ENCODE peak calls at places on chromosome 4, in five cellular contexts. E, P, Z, S and H are unnamed samples. For H3K36me3, the result is how much of the 10 kb centered on the place peaks cover.

GRCh38 chr4:24511371-24512063 is 72.8 kb downstream of the DHX15 start:
- DNase-seq in P (peak), Z (no peak), E (no peak), S (no peak), H (no peak)

GRCh38 chr4:165709526-165709925 is 163.5 kb upstream of the TLL1 start:
- DNase-seq in S (peak), P (no peak), Z (no peak), E (no peak), H (no peak)

GRCh38 chr4:132513491-132513890 is 635.6 kb upstream of the PCDH10 start:
- DNase-seq in S (no peak), P (no peak), Z (no peak), E (no peak), H (no peak)

GRCh38 chr4:98522062-98522461 is 136.3 kb downstream of the TSPAN5 start:
- DNase-seq in E (no peak), Z (no peak), P (no peak), S (no peak), H (no peak)

GRCh38 chr4:111323496-111323895 is 700.6 kb upstream of the PITX2 start:
- DNase-seq in S (no peak), E (no peak), P (peak), Z (peak), H (no peak)

GRCh38 chr4:176939445-176939844 is 146.7 kb upstream of the VEGFC start:
- DNase-seq in E (no peak), Z (no peak), S (no peak), P (peak), H (peak)

GRCh38 chr4:103012085-103012484 is 7.4 kb downstream of the SLC9B1 start:
- DNase-seq in Z (no peak), P (peak), E (no peak), S (no peak), H (no peak)

GRCh38 chr4:55378617-55379467 is 16.9 kb upstream of the TMEM165 start:
- DNase-seq in Z (no peak), S (no peak), E (no peak), P (peak), H (peak)

GRCh38 chr4:142567199-142567598 is 278.9 kb downstream of the INPP4B start:
- DNase-seq in E (no peak), Z (no peak), S (no peak), P (no peak), H (no peak)

GRCh38 chr4:127528302-127528701 is 104.5 kb upstream of the INTU start:
- DNase-seq in S (no peak), E (no peak), P (no peak), Z (no peak), H (no peak)

GRCh38 chr4:152090543-152090942 is 329.7 kb upstream of the GATB start:
- DNase-seq in S (no peak), Z (no peak), E (no peak), P (peak), H (peak)

GRCh38 chr4:120431180-120431579 is 364.5 kb upstream of the MAD2L1 start:
- DNase-seq in P (no peak), Z (no peak), E (no peak), S (no peak), H (no peak)

GRCh38 chr4:140049924-140050681 is 103.9 kb downstream of the MAML3 start:
- DNase-seq in Z (no peak), S (no peak), E (no peak), P (peak), H (no peak)

GRCh38 chr4:123449780-123450179 is 53.2 kb downstream of the SPRY1 start:
- DNase-seq in S (no peak), P (no peak), E (no peak), Z (peak), H (no peak)

GRCh38 chr4:122583906-122584305 is 37.0 kb downstream of the IL21 start:
- DNase-seq in P (peak), E (no peak), S (no peak), Z (no peak), H (no peak)

GRCh38 chr4:21858971-21859370 is 89.6 kb downstream of the KCNIP4 start:
- DNase-seq in E (no peak), Z (no peak), P (peak), S (no peak), H (peak)

GRCh38 chr4:98474408-98474844 is 184.0 kb downstream of the TSPAN5 start:
- DNase-seq in E (no peak), P (peak), S (no peak), Z (peak), H (peak)

GRCh38 chr4:107885865-107886264 is 45.5 kb upstream of the CYP2U1 start:
- DNase-seq in Z (no peak), E (no peak), S (no peak), P (no peak), H (no peak)

GRCh38 chr4:52368895-52369294 is 290.2 kb downstream of the USP46 start:
- DNase-seq in E (no peak), Z (no peak), S (no peak), P (no peak), H (no peak)

GRCh38 chr4:41693629-41694028 is 54.9 kb downstream of the PHOX2B start:
- DNase-seq in P (peak), E (no peak), Z (no peak), S (no peak), H (no peak)

GRCh38 chr4:102285831-102286230 is 59.5 kb downstream of the SLC39A8 start:
- DNase-seq in E (no peak), S (no peak), P (peak), Z (no peak), H (no peak)

GRCh38 chr4:677431-678293 is 3.3 kb downstream of the MYL5 start:
- DNase-seq in P (no peak), S (peak), Z (no peak), E (peak), H (no peak)

DNA sequence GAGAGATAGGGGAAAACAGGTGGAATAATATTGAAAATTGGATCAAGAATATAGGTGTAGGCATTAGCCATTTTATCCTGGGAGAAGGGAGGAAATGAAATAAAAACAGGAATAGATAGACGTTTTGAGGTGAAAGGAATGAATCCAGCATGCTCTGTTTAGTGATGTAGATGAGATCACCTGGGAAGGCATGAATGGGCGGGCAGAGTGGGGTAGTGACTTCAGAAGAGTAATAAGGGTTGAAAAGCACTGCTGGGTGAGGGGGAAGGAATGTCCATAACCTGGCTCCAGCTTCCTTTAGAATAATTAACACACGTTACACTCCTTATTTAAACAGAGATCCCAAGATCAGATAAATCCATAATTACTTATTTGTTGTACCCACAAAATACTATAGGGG is 191.1 kb upstream of the ANXA3 start:
- DNase-seq in E (no peak), S (no peak), Z (no peak), P (no peak), H (no peak)
- H3K36me3 ChIP-seq in E (under half), S (under half), Z (under half), P (under half), H (under half)

DNA sequence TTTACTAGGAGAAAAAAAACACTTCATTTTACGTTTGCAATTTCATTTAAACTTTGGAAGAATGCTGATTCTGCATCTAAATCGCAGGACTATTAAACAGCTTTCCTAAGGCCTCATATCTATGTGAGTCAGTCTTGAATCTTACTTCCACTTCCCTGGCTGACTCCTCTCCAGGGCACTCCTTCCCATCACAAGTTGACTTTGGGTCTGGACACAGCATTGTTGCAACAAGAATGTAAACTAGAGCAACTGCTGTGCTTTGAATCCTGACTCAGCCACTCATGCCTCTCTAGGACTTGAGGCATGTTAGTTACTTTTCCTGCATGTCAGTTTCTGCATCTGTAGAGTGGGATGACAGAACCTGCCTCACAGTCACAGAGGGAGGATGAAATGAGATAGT is 413.8 kb downstream of the FAT4 start:
- DNase-seq in E (no peak), Z (peak), P (peak), S (no peak), H (peak)
- H3K4me3 ChIP-seq in E (no peak), Z (no peak), P (no peak), S (no peak), H (no peak)

DNA sequence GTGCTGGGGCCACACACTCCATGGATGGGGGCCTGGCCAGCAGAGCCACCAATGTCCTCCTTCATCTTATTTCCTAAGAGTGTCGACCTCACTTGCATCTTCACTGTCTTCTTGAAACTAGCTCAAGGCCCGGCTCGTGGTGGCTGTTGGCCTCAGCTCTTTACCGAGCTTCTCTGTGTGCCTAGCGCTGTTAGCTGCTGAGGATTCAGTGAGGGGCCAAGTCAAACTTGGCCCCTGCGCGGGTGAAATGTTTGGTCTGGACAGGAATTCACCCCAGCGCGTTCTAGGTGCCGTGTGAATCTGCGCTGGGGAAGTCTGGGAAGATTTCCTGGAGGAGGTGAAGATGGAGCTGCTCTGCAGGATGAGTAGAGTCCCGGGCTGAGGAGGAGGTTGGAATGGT is 8.5 kb downstream of the SORCS2 start:
- DNase-seq in P (no peak), S (peak), E (peak), Z (no peak), H (no peak)
- H3K36me3 ChIP-seq in P (under half), S (under half), E (under half), Z (under half), H (under half)

DNA sequence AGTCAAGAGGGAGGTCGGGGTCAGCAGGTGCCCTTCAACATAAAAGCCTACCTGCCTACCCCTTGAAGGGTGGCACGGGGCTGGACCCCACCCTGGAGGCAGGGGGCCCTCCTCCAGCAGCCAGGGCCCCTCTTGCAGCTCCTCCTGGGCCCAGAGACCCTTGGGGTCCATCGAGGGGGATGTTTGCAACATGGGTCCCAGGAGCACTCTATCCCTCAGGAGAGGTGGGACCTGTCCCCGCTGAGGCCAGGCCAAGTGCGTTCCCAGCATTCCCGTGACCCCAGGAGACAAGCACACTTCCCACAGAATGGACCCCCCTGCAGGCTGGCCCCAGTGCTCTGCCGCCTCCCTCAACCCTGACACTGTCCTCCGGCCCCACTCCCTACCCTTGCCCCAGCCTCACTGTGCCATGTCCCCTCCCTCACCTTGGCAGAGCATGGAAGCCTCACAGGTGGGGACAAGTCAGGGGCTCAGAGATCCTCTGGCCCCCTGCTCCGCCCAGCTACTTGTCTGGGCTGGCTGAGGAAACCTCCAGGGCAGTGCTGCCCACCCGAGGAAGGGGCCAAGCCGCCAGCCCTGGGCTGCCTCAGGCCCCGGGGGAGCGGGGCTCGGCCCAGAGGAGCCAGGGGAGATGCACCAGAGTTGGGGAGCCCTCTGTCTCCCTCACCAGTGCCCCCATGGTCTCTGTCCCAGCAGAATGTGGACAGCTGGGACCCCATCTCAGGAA is 2.2 kb downstream of the MXD4 start:
- DNase-seq in Z (no peak), P (no peak), E (peak), S (peak), H (no peak)
- H3K4me3 ChIP-seq in Z (no peak), P (peak), E (peak), S (no peak), H (no peak)

GRCh38 chr4:186628058-186628711 is 72.8 kb upstream of the MTNR1A start:
- DNase-seq in Z (no peak), P (no peak), S (no peak), E (no peak), H (no peak)
- H3K36me3 ChIP-seq in Z (under half), P (half or more), S (under half), E (half or more), H (under half)

DNA sequence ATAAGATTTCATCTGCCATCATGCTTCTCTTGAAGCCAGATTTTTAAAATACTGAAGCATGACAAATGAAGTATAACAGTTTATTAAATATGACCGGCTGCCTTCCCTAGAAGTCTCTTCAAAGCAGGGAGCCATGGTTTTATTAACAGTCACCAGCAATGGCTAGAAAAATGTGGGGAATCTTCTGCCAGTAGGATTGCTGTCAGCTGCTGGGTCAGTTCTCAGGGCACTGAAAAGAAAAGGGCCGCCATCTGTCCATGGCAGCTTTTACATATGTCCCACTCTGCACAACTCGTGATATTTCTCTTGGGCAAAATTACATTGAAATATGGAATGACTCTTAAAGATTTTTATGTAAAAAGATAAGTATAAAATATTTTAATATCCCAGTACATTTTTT is 2.8 kb downstream of the CCNG2 start:
- DNase-seq in E (no peak), P (peak), S (no peak), Z (no peak), H (no peak)
- H3K4me3 ChIP-seq in E (peak), P (peak), S (no peak), Z (no peak), H (no peak)

GRCh38 chr4:73234712-73235111 is 23.9 kb downstream of the ANKRD17 start:
- DNase-seq in E (no peak), P (no peak), Z (no peak), S (no peak), H (no peak)

GRCh38 chr4:73231518-73232487 is 26.8 kb downstream of the ANKRD17 start:
- DNase-seq in P (no peak), Z (no peak), S (no peak), E (no peak), H (no peak)

GRCh38 chr4:73230865-73231517 is 27.6 kb downstream of the ANKRD17 start:
- DNase-seq in P (no peak), S (no peak), E (no peak), Z (no peak), H (no peak)

DNA sequence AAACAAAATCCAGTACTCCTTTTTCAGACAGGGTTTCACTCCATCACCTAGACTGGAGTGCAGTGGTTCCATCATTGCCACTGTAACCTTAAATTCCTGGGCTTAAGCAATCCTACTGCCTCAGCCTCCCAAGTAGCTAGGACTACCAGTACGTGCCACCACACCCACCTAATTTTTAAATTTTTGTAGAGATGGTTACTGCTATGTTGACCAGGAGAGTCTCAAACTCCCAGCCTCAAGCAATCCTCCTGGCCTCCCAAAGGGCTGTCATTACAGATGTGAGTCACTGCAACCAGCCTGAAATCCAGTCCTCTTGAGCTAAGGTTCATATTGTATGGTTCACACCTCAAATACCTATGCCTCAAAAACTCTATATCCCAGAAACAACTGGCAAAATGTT is 22.4 kb downstream of the ANKRD17 start:
- DNase-seq in Z (no peak), P (no peak), E (no peak), S (no peak), H (no peak)
- H3K36me3 ChIP-seq in Z (under half), P (under half), E (under half), S (under half), H (under half)